ENCODE peak calls at places on chromosome 15, in nine cellular contexts. One of them, this sample, is unnamed.

GRCh38 chr15:51144021-51144532 is 49.4 kb upstream of the TNFAIP8L3 start:
- DNase-seq in tibial nerve: no peak
- DNase-seq in AG08395: peak
- DNase-seq in head of caudate nucleus: no peak
- DNase-seq in SW480: no peak
- DNase-seq in endothelial cell of umbilical vein: peak
- DNase-seq in stimulated activated CD4-positive, alpha-beta T cell treated with anti-CD3 and anti-CD28 coated beads, Interleukin-4, amount 100 ng/mL, for 1 hour: no peak
- DNase-seq in NCI-H1092 treated with DMSO at 0.1 percent for 48 hours: no peak
- DNase-seq in AG09319: peak
- DNase-seq in this sample: no peak

GRCh38 chr15:37907136-37907535 is 27.3 kb upstream of the TMCO5A start:
- DNase-seq in tibial nerve: no peak
- DNase-seq in AG08395: no peak
- DNase-seq in head of caudate nucleus: no peak
- DNase-seq in SW480: peak
- DNase-seq in endothelial cell of umbilical vein: no peak
- DNase-seq in stimulated activated CD4-positive, alpha-beta T cell treated with anti-CD3 and anti-CD28 coated beads, Interleukin-4, amount 100 ng/mL, for 1 hour: no peak
- DNase-seq in NCI-H1092 treated with DMSO at 0.1 percent for 48 hours: peak
- DNase-seq in AG09319: no peak
- DNase-seq in this sample: no peak

GRCh38 chr15:69298697-69299441 is at the start of gene PAQR5:
- DNase-seq in tibial nerve: no peak
- DNase-seq in AG08395: peak
- DNase-seq in head of caudate nucleus: no peak
- DNase-seq in SW480: peak
- DNase-seq in endothelial cell of umbilical vein: no peak
- DNase-seq in stimulated activated CD4-positive, alpha-beta T cell treated with anti-CD3 and anti-CD28 coated beads, Interleukin-4, amount 100 ng/mL, for 1 hour: peak
- DNase-seq in NCI-H1092 treated with DMSO at 0.1 percent for 48 hours: no peak
- DNase-seq in AG09319: no peak
- DNase-seq in this sample: peak

GRCh38 chr15:71600237-71600636 is 210.1 kb upstream of the NR2E3 start:
- DNase-seq in tibial nerve: no peak
- DNase-seq in AG08395: no peak
- DNase-seq in head of caudate nucleus: no peak
- DNase-seq in SW480: no peak
- DNase-seq in endothelial cell of umbilical vein: no peak
- DNase-seq in stimulated activated CD4-positive, alpha-beta T cell treated with anti-CD3 and anti-CD28 coated beads, Interleukin-4, amount 100 ng/mL, for 1 hour: no peak
- DNase-seq in NCI-H1092 treated with DMSO at 0.1 percent for 48 hours: no peak
- DNase-seq in AG09319: no peak
- DNase-seq in this sample: no peak

GRCh38 chr15:63474810-63475316 is 29.5 kb upstream of the USP3 start:
- DNase-seq in tibial nerve: no peak
- DNase-seq in AG08395: no peak
- DNase-seq in head of caudate nucleus: no peak
- DNase-seq in SW480: no peak
- DNase-seq in endothelial cell of umbilical vein: no peak
- DNase-seq in stimulated activated CD4-positive, alpha-beta T cell treated with anti-CD3 and anti-CD28 coated beads, Interleukin-4, amount 100 ng/mL, for 1 hour: no peak
- DNase-seq in NCI-H1092 treated with DMSO at 0.1 percent for 48 hours: peak
- DNase-seq in AG09319: no peak
- DNase-seq in this sample: no peak

GRCh38 chr15:66838671-66839239 is 136.7 kb downstream of the SMAD6 start:
- DNase-seq in tibial nerve: no peak
- DNase-seq in AG08395: no peak
- DNase-seq in head of caudate nucleus: no peak
- DNase-seq in SW480: peak
- DNase-seq in endothelial cell of umbilical vein: peak
- DNase-seq in stimulated activated CD4-positive, alpha-beta T cell treated with anti-CD3 and anti-CD28 coated beads, Interleukin-4, amount 100 ng/mL, for 1 hour: no peak
- DNase-seq in NCI-H1092 treated with DMSO at 0.1 percent for 48 hours: no peak
- DNase-seq in AG09319: no peak
- DNase-seq in this sample: no peak

GRCh38 chr15:69474291-69474690 is 21.7 kb downstream of the RPLP1 start:
- DNase-seq in tibial nerve: no peak
- DNase-seq in AG08395: peak
- DNase-seq in head of caudate nucleus: no peak
- DNase-seq in SW480: no peak
- DNase-seq in endothelial cell of umbilical vein: peak
- DNase-seq in stimulated activated CD4-positive, alpha-beta T cell treated with anti-CD3 and anti-CD28 coated beads, Interleukin-4, amount 100 ng/mL, for 1 hour: no peak
- DNase-seq in NCI-H1092 treated with DMSO at 0.1 percent for 48 hours: no peak
- DNase-seq in AG09319: no peak
- DNase-seq in this sample: no peak

GRCh38 chr15:98648654-98649537 is 557 bp downstream of the IGF1R start:
- DNase-seq in tibial nerve: peak
- DNase-seq in AG08395: peak
- DNase-seq in head of caudate nucleus: peak
- DNase-seq in SW480: peak
- DNase-seq in endothelial cell of umbilical vein: peak
- DNase-seq in stimulated activated CD4-positive, alpha-beta T cell treated with anti-CD3 and anti-CD28 coated beads, Interleukin-4, amount 100 ng/mL, for 1 hour: peak
- DNase-seq in NCI-H1092 treated with DMSO at 0.1 percent for 48 hours: no peak
- DNase-seq in AG09319: no peak
- DNase-seq in this sample: peak